ENCODE peak calls at places on chromosomes 5 and 9, in four cellular contexts. C is WTC11; I is activated CD4-positive, alpha-beta T cell treated with anti-CD3 and anti-CD28 coated beads, Interleukin-2, amount 50 U/mL, for 1 hour; R is endothelial cell. J is an unnamed sample.

GRCh38 chr5:159730285-159730684 is 186.0 kb upstream of the ADRA1B start:
- DNase-seq in C (no peak), I (no peak), R (no peak), J (no peak)

GRCh38 chr5:81163641-81164040 is 69.5 kb upstream of the CKMT2 start:
- DNase-seq in C (no peak), I (no peak), R (no peak), J (no peak)

GRCh38 chr9:28866951-28867350 is 1293.7 kb upstream of the C9orf72 start:
- DNase-seq in C (no peak), I (no peak), R (no peak), J (no peak)

GRCh38 chr5:149215478-149216042 is 56.1 kb upstream of the AFAP1L1 start:
- DNase-seq in C (no peak), I (no peak), R (no peak), J (no peak)

GRCh38 chr5:38403407-38403806 is 145.0 kb downstream of the EGFLAM start:
- DNase-seq in C (no peak), I (no peak), R (no peak), J (no peak)

GRCh38 chr5:43179836-43180235 is 12.2 kb upstream of the NIM1K start:
- DNase-seq in C (no peak), I (no peak), R (no peak), J (no peak)

GRCh38 chr9:35611230-35611797 is 6.3 kb downstream of the TESK1 start:
- DNase-seq in C (peak), I (peak), R (peak), J (peak)

GRCh38 chr9:105670315-105670714 is 8.1 kb downstream of the TAL2 start:
- DNase-seq in C (no peak), I (no peak), R (no peak), J (no peak)

GRCh38 chr5:38263983-38264382 is 5.6 kb downstream of the EGFLAM start:
- DNase-seq in C (no peak), I (no peak), R (no peak), J (no peak)

GRCh38 chr9:109779711-109780452 is at the start of gene PALM2AKAP2:
- DNase-seq in C (peak), I (no peak), R (peak), J (no peak)

GRCh38 chr5:128669803-128670202 is 131.8 kb upstream of the FBN2 start:
- DNase-seq in C (no peak), I (no peak), R (no peak), J (no peak)

GRCh38 chr5:126511961-126512360 is 83.1 kb downstream of the ALDH7A1 start:
- DNase-seq in C (no peak), I (no peak), R (no peak), J (no peak)

GRCh38 chr9:78592866-78593265 is 295.9 kb downstream of the PSAT1 start:
- DNase-seq in C (no peak), I (no peak), R (no peak), J (no peak)